ENCODE peak calls at places on chromosomes 11 and 22, in six cellular contexts. H is neural crest cell, D is progenitor cell of endocrine pancreas, U is coronary artery, I is Calu3, C is thoracic aorta. N is an unnamed sample.

GRCh38 chr11:75816561-75817239 is 1.7 kb downstream of the UVRAG start:
- DNase-seq in C (no peak), U (no peak), H (no peak), D (no peak), I (no peak), N (no peak)

GRCh38 chr22:39719559-39720450 is 149.3 kb downstream of the CACNA1I start:
- DNase-seq in U (peak), C (no peak), H (no peak), I (no peak), D (no peak), N (no peak)

GRCh38 chr11:132395434-132395833 is 1025.0 kb downstream of the NTM start:
- DNase-seq in I (no peak), D (no peak), H (no peak), U (no peak), C (no peak), N (no peak)

GRCh38 chr22:46354176-46354992 is 18.9 kb downstream of the TRMU start:
- DNase-seq in U (no peak), C (no peak), H (no peak), I (no peak), D (no peak), N (no peak)

GRCh38 chr22:23204541-23205157 is 24.3 kb downstream of the BCR start:
- DNase-seq in H (no peak), D (no peak), I (no peak), U (no peak), C (no peak), N (no peak)

GRCh38 chr11:36792870-36793541 is 195.0 kb upstream of the RAG2 start:
- DNase-seq in D (no peak), H (no peak), U (no peak), C (no peak), I (no peak), N (no peak)

GRCh38 chr11:59857444-59858434 is 8.5 kb downstream of the TCN1 start:
- DNase-seq in C (no peak), H (no peak), D (no peak), I (no peak), U (no peak), N (no peak)

GRCh38 chr22:46409631-46410210 is 74.2 kb downstream of the TRMU start:
- DNase-seq in I (no peak), C (no peak), H (no peak), U (no peak), D (no peak), N (no peak)

GRCh38 chr11:75439495-75440120 is 6.6 kb upstream of the KLHL35 start:
- DNase-seq in I (no peak), D (no peak), U (no peak), H (no peak), C (no peak), N (no peak)

GRCh38 chr11:7485136-7485853 is at the start of gene OLFML1:
- DNase-seq in U (no peak), I (no peak), H (no peak), D (no peak), C (no peak), N (no peak)

GRCh38 chr22:46646531-46647211 is 26.5 kb downstream of the GRAMD4 start:
- DNase-seq in H (no peak), U (no peak), I (no peak), C (no peak), D (no peak), N (no peak)

GRCh38 chr11:17684550-17684949 is 34.8 kb upstream of the MYOD1 start:
- DNase-seq in U (no peak), C (no peak), H (no peak), D (no peak), I (no peak), N (no peak)

GRCh38 chr11:10307411-10308207 is 2.7 kb downstream of the ADM start:
- DNase-seq in H (peak), C (peak), I (peak), D (peak), U (peak), N (peak)

GRCh38 chr11:10625281-10625981 is 57.0 kb upstream of the LYVE1 start:
- DNase-seq in D (no peak), H (no peak), U (peak), C (no peak), I (no peak), N (no peak)

GRCh38 chr22:23363683-23364082 is 183.4 kb downstream of the BCR start:
- DNase-seq in U (no peak), I (no peak), H (no peak), C (no peak), D (no peak), N (no peak)

GRCh38 chr11:118820412-118821357 is 29.7 kb upstream of the DDX6 start:
- DNase-seq in I (peak), H (no peak), D (no peak), U (peak), C (peak), N (no peak)

GRCh38 chr22:37659066-37659896 is 758 bp downstream of the PDXP start:
- DNase-seq in C (no peak), D (no peak), U (peak), I (no peak), H (no peak), N (no peak)

GRCh38 chr11:31408205-31408604 is 38.5 kb downstream of the DNAJC24 start:
- DNase-seq in U (no peak), I (no peak), D (no peak), H (no peak), C (no peak), N (no peak)

GRCh38 chr11:19519912-19520641 is 192.6 kb upstream of the NAV2 start:
- DNase-seq in I (no peak), C (no peak), U (peak), D (no peak), H (no peak), N (no peak)

GRCh38 chr11:106202935-106203620 is 125.6 kb downstream of the AASDHPPT start:
- DNase-seq in D (no peak), H (no peak), I (no peak), U (no peak), C (no peak), N (no peak)

GRCh38 chr11:35751664-35752061 is 89.1 kb downstream of the TRIM44 start:
- DNase-seq in D (no peak), C (no peak), H (no peak), I (no peak), U (no peak), N (no peak)

GRCh38 chr11:73872746-73873412 is 3.8 kb downstream of the COA4 start:
- DNase-seq in U (no peak), H (no peak), I (no peak), C (no peak), D (no peak), N (no peak)

GRCh38 chr11:129418039-129418438 is 42.4 kb downstream of the BARX2 start:
- DNase-seq in I (peak), U (no peak), D (no peak), C (no peak), H (no peak), N (no peak)

GRCh38 chr11:69113226-69113625 is 42.5 kb upstream of the SMIM38 start:
- DNase-seq in D (no peak), I (no peak), U (no peak), H (no peak), C (no peak), N (no peak)

GRCh38 chr11:10943968-10944367 is 86.1 kb upstream of the ZBED5 start:
- DNase-seq in H (no peak), U (no peak), D (no peak), I (no peak), C (no peak), N (no peak)

GRCh38 chr11:18730020-18730419 is 4.0 kb upstream of the IGSF22 start:
- DNase-seq in C (no peak), U (no peak), H (no peak), D (no peak), I (no peak), N (no peak)

GRCh38 chr11:32198053-32198452 is 107.2 kb downstream of the RCN1 start:
- DNase-seq in H (no peak), U (no peak), C (no peak), D (no peak), I (no peak), N (no peak)

GRCh38 chr22:33927752-33928151 is 7.5 kb upstream of the LARGE1 start:
- DNase-seq in I (no peak), U (no peak), H (no peak), C (no peak), D (no peak), N (no peak)

GRCh38 chr11:17683378-17684161 is 35.8 kb upstream of the MYOD1 start:
- DNase-seq in U (no peak), D (no peak), I (peak), H (no peak), C (no peak), N (no peak)

GRCh38 chr22:34866501-34867171 is 199.3 kb upstream of the ISX start:
- DNase-seq in I (no peak), C (no peak), H (no peak), U (no peak), D (no peak), N (no peak)

GRCh38 chr11:43992834-43993637 is 50.6 kb downstream of the C11orf96 start:
- DNase-seq in I (no peak), U (no peak), D (no peak), H (no peak), C (no peak), N (no peak)

GRCh38 chr11:112241486-112241885 is 15.3 kb downstream of the PTS start:
- DNase-seq in U (no peak), H (no peak), C (no peak), I (no peak), D (no peak), N (no peak)

GRCh38 chr11:83008581-83008923 is 63.1 kb downstream of the RAB30 start:
- DNase-seq in I (no peak), C (no peak), D (no peak), U (no peak), H (no peak), N (no peak)

GRCh38 chr11:116219171-116219635 is 553.6 kb downstream of the BUD13 start:
- DNase-seq in C (no peak), I (no peak), H (no peak), D (no peak), U (no peak), N (no peak)

GRCh38 chr22:30370681-30371080 is 13.9 kb downstream of the CCDC157 start:
- DNase-seq in D (no peak), C (no peak), U (no peak), I (no peak), H (no peak), N (no peak)

GRCh38 chr11:57172031-57172430 is 9.7 kb upstream of the LRRC55 start:
- DNase-seq in U (no peak), I (no peak), C (no peak), H (no peak), D (no peak), N (no peak)

GRCh38 chr11:72040497-72041363 is 39.6 kb downstream of the NUMA1 start:
- DNase-seq in I (peak), U (peak), H (peak), D (peak), C (peak), N (peak)

GRCh38 chr22:21626073-21626734 is 3.6 kb downstream of the YDJC start:
- DNase-seq in I (no peak), C (no peak), D (no peak), H (no peak), U (no peak), N (no peak)

GRCh38 chr11:96122601-96123044 is 198.7 kb upstream of the MTMR2 start:
- DNase-seq in D (no peak), C (no peak), I (no peak), H (no peak), U (no peak), N (no peak)

GRCh38 chr11:104118105-104118762 is 45.7 kb downstream of the PDGFD start:
- DNase-seq in U (no peak), I (no peak), H (no peak), C (no peak), D (no peak), N (no peak)

GRCh38 chr11:104122008-104122635 is 41.8 kb downstream of the PDGFD start:
- DNase-seq in U (no peak), C (no peak), D (no peak), I (no peak), H (no peak), N (no peak)

GRCh38 chr11:104126464-104126863 is 37.5 kb downstream of the PDGFD start:
- DNase-seq in H (no peak), U (no peak), D (no peak), C (no peak), I (no peak), N (no peak)

GRCh38 chr11:104124979-104125378 is 39.0 kb downstream of the PDGFD start:
- DNase-seq in H (no peak), I (no peak), U (no peak), C (no peak), D (no peak), N (no peak)

GRCh38 chr11:104120493-104121200 is 43.3 kb downstream of the PDGFD start:
- DNase-seq in H (no peak), U (no peak), C (no peak), I (no peak), D (no peak), N (no peak)
- TF ChIP-seq CTCF in H (peak), U (no peak), C (no peak), I (no peak), D (no peak), N (no peak)

DNA sequence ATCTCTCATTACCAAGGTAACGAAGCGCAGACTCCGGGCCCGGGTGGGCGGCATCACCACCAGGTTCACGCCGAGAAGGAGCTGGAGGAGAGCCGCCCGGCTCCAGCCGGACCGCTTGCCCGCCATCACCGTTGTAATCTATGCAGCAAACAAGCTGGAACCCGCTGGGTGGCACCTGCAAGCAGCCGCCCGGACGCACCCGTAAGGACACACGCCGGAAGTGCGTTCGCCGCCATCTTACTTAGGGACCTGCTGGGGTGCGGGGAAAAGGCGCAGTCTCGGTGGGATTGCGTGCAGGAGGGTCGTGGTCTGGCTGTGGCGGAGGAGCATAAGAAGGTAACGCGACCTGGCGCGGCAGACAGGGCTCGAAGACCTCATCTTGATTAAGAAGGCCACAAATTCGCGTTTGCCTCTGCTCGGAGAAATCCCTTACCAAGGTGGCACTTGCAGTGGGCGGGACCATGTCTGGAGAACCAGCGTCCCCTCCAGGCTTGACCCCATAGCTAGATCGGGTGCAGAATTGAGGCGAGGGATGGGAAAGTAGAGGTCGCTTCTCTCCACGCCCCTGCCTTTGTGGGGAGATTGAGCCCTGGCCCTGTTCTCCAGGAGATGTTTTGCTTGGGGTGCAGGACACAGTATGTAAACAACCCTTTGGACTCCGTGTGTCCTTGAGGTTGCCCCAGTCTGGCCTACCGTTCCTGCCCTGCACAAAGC is at the start of gene ACP2:
- DNase-seq in U (peak), H (peak), I (peak), D (peak), C (peak), N (peak)
- TF ChIP-seq CTCF in U (no peak), H (peak), I (no peak), D (peak), C (peak), N (no peak)

GRCh38 chr22:50733521-50734342 is 4.3 kb upstream of the ACR start:
- DNase-seq in I (no peak), D (no peak), H (no peak), U (no peak), C (no peak), N (peak)
- TF ChIP-seq CTCF in I (no peak), D (no peak), H (no peak), U (no peak), C (no peak), N (no peak)

GRCh38 chr11:99422581-99423434 is 402.1 kb downstream of the CNTN5 start:
- DNase-seq in I (no peak), H (no peak), U (no peak), D (no peak), C (no peak), N (no peak)
- TF ChIP-seq CTCF in I (no peak), H (no peak), U (no peak), D (no peak), C (no peak), N (no peak)

DNA sequence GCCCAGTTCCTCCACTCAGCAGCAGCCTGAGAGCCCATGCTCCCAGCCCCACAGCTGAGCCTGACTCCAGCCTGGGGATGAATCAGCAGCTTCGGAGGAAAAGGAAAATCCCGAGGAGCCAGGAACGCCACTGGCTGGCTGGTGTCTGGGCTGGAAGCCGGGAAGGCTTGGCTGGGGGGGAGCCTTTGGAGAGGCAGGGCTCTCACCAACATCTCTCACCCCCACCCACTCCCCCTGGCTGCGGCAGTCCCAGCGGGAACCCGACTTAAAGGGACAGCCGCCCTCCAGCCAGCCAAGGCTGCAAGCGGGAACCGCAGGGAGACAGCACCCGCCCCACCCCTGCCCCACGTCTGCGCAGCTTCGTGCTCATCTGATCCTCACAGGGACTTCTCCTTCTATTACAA is 28.4 kb downstream of the KIAA0930 start:
- DNase-seq in U (peak), C (peak), I (no peak), H (no peak), D (no peak), N (peak)
- TF ChIP-seq CTCF in U (no peak), C (peak), I (no peak), H (no peak), D (no peak), N (no peak)

GRCh38 chr22:26174280-26174679 is 5.0 kb downstream of the SEZ6L start:
- DNase-seq in H (no peak), D (no peak), U (no peak), I (no peak), C (no peak), N (peak)
- TF ChIP-seq CTCF in H (peak), D (peak), U (no peak), I (no peak), C (no peak), N (peak)

GRCh38 chr11:81237139-81237538 is 1496.5 kb downstream of the FAM181B start:
- DNase-seq in D (no peak), U (no peak), H (peak), C (no peak), I (no peak), N (peak)
- TF ChIP-seq CTCF in D (peak), U (no peak), H (peak), C (no peak), I (no peak), N (peak)

DNA sequence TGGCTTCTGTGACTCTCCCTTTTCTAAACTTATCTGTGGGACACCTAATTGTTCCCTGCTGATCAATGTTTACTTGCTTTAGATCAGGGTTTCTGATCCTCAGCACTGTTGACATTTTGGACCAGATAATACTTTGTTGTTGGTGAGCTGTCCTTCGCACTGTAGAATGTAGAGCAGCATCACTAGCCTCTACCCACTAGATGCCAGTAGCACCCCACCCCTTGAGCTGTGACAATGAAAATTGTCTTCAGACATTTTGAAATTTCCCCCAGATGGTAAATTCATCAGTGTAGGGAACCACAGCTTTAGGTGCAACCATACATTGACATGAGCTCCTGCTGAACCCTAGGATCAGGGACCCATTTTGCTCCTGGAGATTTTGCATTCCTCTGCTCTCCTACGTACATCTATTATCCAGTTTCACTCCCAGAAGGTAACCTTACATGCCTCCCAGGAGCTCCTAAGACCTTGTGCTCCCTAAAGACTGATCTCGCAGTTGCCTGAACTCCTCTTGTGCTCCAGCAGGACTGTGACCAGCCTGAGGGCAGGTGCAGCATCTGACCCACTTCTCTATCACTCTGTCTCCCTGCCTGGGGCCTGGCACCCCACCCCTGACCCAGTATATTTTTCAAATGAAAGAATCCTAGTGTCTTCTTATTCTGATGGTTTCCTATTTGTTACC is 107.8 kb downstream of the FAR1 start:
- DNase-seq in H (no peak), D (no peak), U (no peak), C (no peak), I (no peak), N (peak)
- TF ChIP-seq CTCF in H (peak), D (peak), U (no peak), C (no peak), I (peak), N (no peak)

GRCh38 chr11:66476841-66477251 is 3.4 kb upstream of the DPP3 start:
- DNase-seq in U (no peak), I (no peak), C (no peak), D (no peak), H (no peak), N (no peak)

GRCh38 chr11:66475349-66476172 is 4.7 kb upstream of the DPP3 start:
- DNase-seq in C (no peak), D (no peak), I (no peak), H (no peak), U (no peak), N (no peak)

GRCh38 chr11:66477256-66478201 is 2.7 kb upstream of the DPP3 start:
- DNase-seq in U (no peak), C (no peak), D (no peak), I (no peak), H (no peak), N (no peak)

GRCh38 chr11:66473608-66474525 is 6.4 kb upstream of the DPP3 start:
- DNase-seq in U (no peak), D (no peak), I (no peak), H (no peak), C (no peak), N (no peak)

GRCh38 chr11:66476173-66476840 is 3.9 kb upstream of the DPP3 start:
- DNase-seq in U (no peak), C (no peak), D (no peak), I (no peak), H (no peak), N (no peak)
- TF ChIP-seq CTCF in U (no peak), C (no peak), D (no peak), I (no peak), H (no peak), N (no peak)

GRCh38 chr11:117238221-117238620 is 5.8 kb downstream of the RNF214 start:
- DNase-seq in H (no peak), U (no peak), I (no peak), D (no peak), C (no peak), N (no peak)

DNA sequence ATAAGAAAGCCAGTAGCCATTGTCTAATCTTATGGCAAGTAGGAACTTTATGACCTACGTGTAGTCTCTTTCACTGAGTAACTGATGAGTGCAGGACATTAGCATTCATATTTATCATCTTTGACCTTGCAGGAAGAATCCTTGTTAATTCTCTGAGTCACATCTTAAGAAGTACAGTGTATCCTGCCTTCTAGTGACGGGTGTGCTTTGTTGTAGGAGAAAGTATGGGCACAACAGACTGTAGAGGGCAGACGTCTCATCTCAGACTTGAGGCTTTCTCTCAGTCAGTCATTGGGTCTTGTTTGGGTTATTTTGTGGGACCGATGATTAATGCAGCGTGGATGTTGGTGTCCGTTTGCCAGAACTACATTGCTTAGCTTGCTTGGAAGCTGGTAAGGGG is 6.8 kb downstream of the RNF214 start:
- DNase-seq in D (no peak), U (no peak), I (no peak), H (no peak), C (no peak), N (no peak)
- TF ChIP-seq CTCF in D (no peak), U (no peak), I (no peak), H (no peak), C (no peak), N (no peak)

N was measured in endothelial cell.